ENCODE peak calls at places on chromosomes 1 and 21, in six cellular contexts. One of them, this sample, is unnamed.

GRCh38 chr1:180594723-180595122 is 36.0 kb downstream of the OVAAL start:
- DNase-seq in HepG2: no peak
- DNase-seq in esophagus muscularis mucosa: no peak
- DNase-seq in HCT116: no peak
- DNase-seq in breast epithelium: no peak
- DNase-seq in transverse colon: no peak
- DNase-seq in this sample: no peak

GRCh38 chr1:151457911-151458882 is 1.1 kb downstream of the POGZ start:
- DNase-seq in breast epithelium: peak; percentile 55
- DNase-seq in HepG2: peak; percentile 58
- DNase-seq in esophagus muscularis mucosa: peak; percentile 89
- DNase-seq in HCT116: peak; percentile 61
- DNase-seq in transverse colon: peak; percentile 66
- DNase-seq in this sample: peak; percentile 92

GRCh38 chr1:46244656-46245371 is 2.7 kb upstream of the RAD54L start:
- DNase-seq in HCT116: no peak
- DNase-seq in transverse colon: no peak
- DNase-seq in esophagus muscularis mucosa: no peak
- DNase-seq in breast epithelium: no peak
- DNase-seq in HepG2: no peak
- DNase-seq in this sample: no peak

GRCh38 chr21:14688412-14688811 is 142.3 kb upstream of the SAMSN1 start:
- DNase-seq in breast epithelium: no peak
- DNase-seq in transverse colon: no peak
- DNase-seq in HCT116: no peak
- DNase-seq in HepG2: no peak
- DNase-seq in esophagus muscularis mucosa: no peak
- DNase-seq in this sample: no peak

GRCh38 chr1:36108314-36108713 is 16.7 kb downstream of the COL8A2 start:
- DNase-seq in esophagus muscularis mucosa: no peak
- DNase-seq in HepG2: no peak
- DNase-seq in HCT116: no peak
- DNase-seq in transverse colon: no peak
- DNase-seq in breast epithelium: no peak
- DNase-seq in this sample: no peak

GRCh38 chr1:239841635-239842034 is 250.0 kb upstream of the FMN2 start:
- DNase-seq in esophagus muscularis mucosa: no peak
- DNase-seq in HCT116: no peak
- DNase-seq in transverse colon: no peak
- DNase-seq in breast epithelium: no peak
- DNase-seq in HepG2: no peak
- DNase-seq in this sample: no peak

GRCh38 chr1:156245451-156246232 is 2.2 kb downstream of the PAQR6 start:
- DNase-seq in esophagus muscularis mucosa: no peak
- DNase-seq in HCT116: no peak
- DNase-seq in breast epithelium: no peak
- DNase-seq in transverse colon: peak; percentile 33
- DNase-seq in HepG2: no peak
- DNase-seq in this sample: peak; percentile 84

GRCh38 chr1:206606867-206607266 is 5.4 kb downstream of the EIF2D start:
- DNase-seq in breast epithelium: no peak
- DNase-seq in transverse colon: no peak
- DNase-seq in esophagus muscularis mucosa: no peak
- DNase-seq in HCT116: peak; percentile 36
- DNase-seq in HepG2: peak; percentile 56
- DNase-seq in this sample: no peak

GRCh38 chr1:15522551-15522950 is 1.5 kb downstream of the CASP9 start:
- DNase-seq in HCT116: no peak
- DNase-seq in HepG2: no peak
- DNase-seq in transverse colon: no peak
- DNase-seq in breast epithelium: no peak
- DNase-seq in esophagus muscularis mucosa: no peak
- DNase-seq in this sample: no peak

GRCh38 chr1:46166521-46167462 is 8.1 kb upstream of the TSPAN1 start:
- DNase-seq in esophagus muscularis mucosa: no peak
- DNase-seq in HepG2: no peak
- DNase-seq in HCT116: no peak
- DNase-seq in transverse colon: no peak
- DNase-seq in breast epithelium: no peak
- DNase-seq in this sample: peak; percentile 88

GRCh38 chr1:68232354-68233148 is at the start of gene WLS:
- DNase-seq in HepG2: no peak
- DNase-seq in breast epithelium: peak; percentile 74
- DNase-seq in HCT116: peak; percentile 38
- DNase-seq in esophagus muscularis mucosa: peak; percentile 93
- DNase-seq in transverse colon: peak; percentile 81
- DNase-seq in this sample: peak; percentile 87

GRCh38 chr1:223256034-223256433 is 107.9 kb downstream of the SUSD4 start:
- DNase-seq in esophagus muscularis mucosa: peak; percentile 84
- DNase-seq in breast epithelium: no peak
- DNase-seq in HepG2: no peak
- DNase-seq in transverse colon: no peak
- DNase-seq in HCT116: no peak
- DNase-seq in this sample: no peak

GRCh38 chr1:111735321-111735720 is 3.9 kb downstream of the INKA2 start:
- DNase-seq in HepG2: no peak
- DNase-seq in breast epithelium: no peak
- DNase-seq in HCT116: no peak
- DNase-seq in transverse colon: no peak
- DNase-seq in esophagus muscularis mucosa: no peak
- DNase-seq in this sample: no peak
- TF ChIP-seq POLR2AphosphoS5 in HepG2: no peak
- TF ChIP-seq POLR2AphosphoS5 in breast epithelium: no peak
- TF ChIP-seq POLR2AphosphoS5 in HCT116: no peak
- TF ChIP-seq POLR2AphosphoS5 in transverse colon: no peak
- TF ChIP-seq POLR2AphosphoS5 in esophagus muscularis mucosa: no peak
- TF ChIP-seq POLR2AphosphoS5 in this sample: no peak

DNA sequence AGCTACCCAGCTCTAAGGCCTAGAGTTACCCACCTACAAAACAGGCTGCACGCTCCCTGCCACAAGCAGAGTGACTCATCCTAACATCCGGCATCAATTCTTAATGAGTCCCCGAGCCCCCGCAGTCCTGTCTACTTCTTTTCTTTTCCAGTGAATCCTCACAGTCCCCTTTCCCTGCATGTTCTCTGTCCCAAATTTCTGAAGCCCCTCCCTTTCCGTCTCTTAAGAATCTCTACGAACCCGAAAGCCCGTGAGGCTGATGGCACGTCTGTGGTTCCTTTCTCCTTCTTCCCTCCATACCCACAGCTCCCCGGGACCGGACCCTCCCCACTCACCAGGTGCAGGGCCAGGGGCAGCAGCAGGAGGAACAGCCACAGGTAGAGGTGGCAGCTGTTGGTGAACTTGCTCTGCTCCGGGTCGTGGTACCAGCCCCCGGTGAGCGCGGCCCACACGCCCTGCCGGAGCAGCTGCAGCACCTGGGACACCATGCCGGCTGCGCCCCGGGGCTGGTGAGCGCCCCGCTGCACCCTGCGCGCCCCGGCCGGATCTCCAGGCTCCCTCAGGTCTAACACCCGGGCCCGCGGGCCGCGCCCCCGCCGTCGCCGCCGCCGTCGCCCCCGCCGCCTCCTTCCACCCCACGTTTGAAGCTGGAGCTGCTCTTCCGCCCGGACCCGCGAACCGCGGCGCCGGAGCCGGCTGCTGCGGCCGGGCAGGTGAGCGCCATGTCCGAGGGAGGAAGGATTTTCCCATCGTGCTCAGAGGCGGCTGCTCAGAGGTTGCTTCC is at the start of gene PCNX2:
- DNase-seq in HCT116: peak; percentile 33
- DNase-seq in esophagus muscularis mucosa: no peak
- DNase-seq in transverse colon: peak; percentile 65
- DNase-seq in breast epithelium: no peak
- DNase-seq in HepG2: no peak
- DNase-seq in this sample: peak; percentile 88
- TF ChIP-seq POLR2A in HCT116: peak; percentile 54
- TF ChIP-seq POLR2A in esophagus muscularis mucosa: no peak
- TF ChIP-seq POLR2A in transverse colon: no peak
- TF ChIP-seq POLR2A in breast epithelium: no peak
- TF ChIP-seq POLR2A in HepG2: no peak
- TF ChIP-seq POLR2A in this sample: no peak

GRCh38 chr21:41664881-41665765 is 101.7 kb downstream of the RIPK4 start:
- DNase-seq in esophagus muscularis mucosa: no peak
- DNase-seq in HCT116: no peak
- DNase-seq in transverse colon: no peak
- DNase-seq in HepG2: no peak
- DNase-seq in breast epithelium: no peak
- DNase-seq in this sample: peak; percentile 62
- H3K27ac ChIP-seq in esophagus muscularis mucosa: no peak overlapping the region
- H3K27ac ChIP-seq in HCT116: no peak overlapping the region
- H3K27ac ChIP-seq in transverse colon: no peak overlapping the region
- H3K27ac ChIP-seq in HepG2: no peak overlapping the region
- H3K27ac ChIP-seq in breast epithelium: no peak overlapping the region
- H3K27ac ChIP-seq in this sample: no peak overlapping the region

DNA sequence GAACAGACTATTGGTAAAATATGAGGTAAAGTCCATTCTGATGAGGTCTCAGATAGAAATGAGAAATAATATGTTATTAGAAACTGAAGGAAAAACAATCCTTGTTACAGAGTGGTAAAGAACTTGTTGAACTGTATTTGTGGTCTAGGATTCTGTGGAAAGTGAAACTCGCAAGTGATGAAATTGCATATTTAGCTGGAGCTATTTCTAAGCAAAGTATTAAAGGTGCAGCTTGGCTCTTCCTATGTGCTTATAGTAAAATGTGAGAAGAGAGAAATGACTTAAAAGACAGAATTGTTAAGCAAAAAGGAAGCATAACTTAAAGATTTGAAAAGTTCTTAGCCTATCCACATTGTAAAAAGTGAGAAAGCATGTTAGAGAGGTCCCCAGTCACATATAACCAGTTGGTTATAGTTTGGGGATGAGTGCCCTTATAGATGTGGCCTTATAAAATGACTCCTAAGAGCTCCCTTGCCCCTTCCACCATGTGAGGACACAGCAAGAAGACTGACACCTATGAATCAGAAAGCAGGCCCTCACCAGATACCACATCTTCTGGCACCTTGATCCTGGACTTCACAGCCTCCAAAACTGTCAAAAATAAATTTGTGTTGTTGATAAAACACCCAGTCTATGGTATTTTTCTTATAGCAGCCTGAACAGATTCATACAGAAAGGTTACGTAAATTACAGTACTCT is 24.8 kb downstream of the PHTF1 start:
- DNase-seq in esophagus muscularis mucosa: no peak
- DNase-seq in HepG2: no peak
- DNase-seq in HCT116: no peak
- DNase-seq in transverse colon: no peak
- DNase-seq in breast epithelium: no peak
- DNase-seq in this sample: no peak
- TF ChIP-seq POLR2AphosphoS5 in esophagus muscularis mucosa: no peak
- TF ChIP-seq POLR2AphosphoS5 in HepG2: no peak
- TF ChIP-seq POLR2AphosphoS5 in HCT116: no peak
- TF ChIP-seq POLR2AphosphoS5 in transverse colon: no peak
- TF ChIP-seq POLR2AphosphoS5 in breast epithelium: no peak
- TF ChIP-seq POLR2AphosphoS5 in this sample: no peak

DNA sequence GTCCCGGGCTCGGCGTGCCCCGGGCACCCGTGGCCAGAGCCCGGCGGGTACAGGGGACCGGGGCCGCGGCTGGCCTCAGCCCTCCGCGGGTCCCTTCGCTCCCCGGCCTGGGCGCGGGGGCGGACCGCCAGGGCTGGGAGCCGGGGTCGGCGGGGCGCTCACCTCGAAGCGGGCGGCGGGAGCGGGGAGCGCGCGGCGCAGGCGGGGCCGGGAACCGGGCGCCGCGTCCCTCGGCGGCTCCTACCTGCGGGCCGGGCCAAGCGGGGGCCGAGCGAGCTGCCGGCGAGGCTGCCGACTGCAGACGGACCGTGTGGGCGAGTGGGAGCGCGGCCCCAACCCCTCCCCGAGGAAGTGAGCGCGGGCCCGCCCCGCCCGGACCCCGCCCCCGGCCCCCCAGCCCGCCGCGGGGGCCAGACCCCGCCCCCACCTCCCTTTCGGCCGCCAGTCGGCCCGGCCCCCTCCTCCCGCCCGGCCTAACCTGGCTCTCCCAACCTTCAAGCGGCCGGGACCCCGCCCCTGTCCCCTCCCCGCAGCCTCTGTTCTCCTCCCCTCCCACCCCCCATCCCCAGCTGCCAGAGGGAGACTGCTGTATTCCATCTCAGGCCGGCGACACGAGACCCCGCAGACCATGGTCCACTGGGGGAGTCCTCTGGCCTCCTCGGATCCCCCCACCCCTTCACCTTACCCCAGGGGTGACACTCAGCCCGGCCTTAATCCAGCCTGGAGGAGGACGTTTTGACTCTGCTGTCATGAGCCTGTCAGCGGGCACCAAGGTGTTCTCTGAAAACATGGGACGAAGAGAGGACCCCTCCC is at the start of gene FHL3:
- DNase-seq in HepG2: peak; percentile 51
- DNase-seq in HCT116: no peak
- DNase-seq in esophagus muscularis mucosa: no peak
- DNase-seq in breast epithelium: peak; percentile 56
- DNase-seq in transverse colon: peak; percentile 66
- DNase-seq in this sample: peak; percentile 87
- TF ChIP-seq POLR2A in HepG2: no peak
- TF ChIP-seq POLR2A in HCT116: peak; percentile 41
- TF ChIP-seq POLR2A in esophagus muscularis mucosa: no peak
- TF ChIP-seq POLR2A in breast epithelium: no peak
- TF ChIP-seq POLR2A in transverse colon: no peak
- TF ChIP-seq POLR2A in this sample: no peak

DNA sequence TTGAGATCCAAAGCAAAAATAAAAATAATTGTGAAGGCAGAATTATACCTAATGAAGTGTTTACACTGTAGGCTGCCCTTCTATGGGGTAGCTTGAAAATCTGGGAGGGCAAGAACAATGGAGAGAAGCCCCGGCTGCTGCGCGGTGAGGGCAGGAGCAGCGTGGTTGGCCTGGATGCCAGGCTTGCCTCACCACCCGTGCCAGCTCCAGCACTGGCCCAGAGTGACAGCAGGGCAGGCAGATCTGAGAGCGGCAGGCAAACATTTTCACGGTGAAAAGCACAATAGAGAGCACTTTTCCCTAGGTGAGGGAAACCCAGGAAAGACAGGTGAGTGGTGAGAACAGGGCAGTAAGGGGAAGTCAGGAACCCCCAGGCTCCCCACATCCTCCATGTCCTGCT is 1.4 kb downstream of the PROK1 start:
- DNase-seq in esophagus muscularis mucosa: no peak
- DNase-seq in breast epithelium: no peak
- DNase-seq in transverse colon: no peak
- DNase-seq in HCT116: no peak
- DNase-seq in HepG2: no peak
- DNase-seq in this sample: no peak
- H3K27ac ChIP-seq in esophagus muscularis mucosa: no peak overlapping the region
- H3K27ac ChIP-seq in breast epithelium: no peak overlapping the region
- H3K27ac ChIP-seq in transverse colon: no peak overlapping the region
- H3K27ac ChIP-seq in HCT116: no peak overlapping the region
- H3K27ac ChIP-seq in HepG2: no peak overlapping the region
- H3K27ac ChIP-seq in this sample: no peak overlapping the region

DNA sequence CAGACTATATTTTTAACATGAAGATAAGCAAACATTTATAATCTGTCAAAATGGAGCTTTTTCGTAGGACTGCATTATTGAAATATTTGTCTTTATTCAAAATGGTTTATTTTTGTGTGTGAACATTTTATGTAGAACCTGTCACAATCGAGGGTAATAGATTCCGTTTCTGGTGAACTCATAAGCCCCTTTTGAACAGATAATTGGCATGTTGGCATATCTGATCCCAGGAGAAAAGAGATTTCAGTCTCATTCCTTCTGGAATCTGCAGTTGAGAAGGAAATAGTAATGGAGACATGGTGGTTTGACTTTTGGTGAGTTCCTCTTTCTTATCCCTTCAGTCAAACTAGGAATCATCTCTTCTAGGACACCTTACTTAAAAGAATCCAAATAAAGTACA is 427.9 kb upstream of the B3GALT2 start:
- DNase-seq in breast epithelium: no peak
- DNase-seq in HCT116: no peak
- DNase-seq in HepG2: no peak
- DNase-seq in esophagus muscularis mucosa: no peak
- DNase-seq in transverse colon: no peak
- DNase-seq in this sample: no peak
- TF ChIP-seq POLR2AphosphoS5 in breast epithelium: no peak
- TF ChIP-seq POLR2AphosphoS5 in HCT116: no peak
- TF ChIP-seq POLR2AphosphoS5 in HepG2: no peak
- TF ChIP-seq POLR2AphosphoS5 in esophagus muscularis mucosa: no peak
- TF ChIP-seq POLR2AphosphoS5 in transverse colon: no peak
- TF ChIP-seq POLR2AphosphoS5 in this sample: no peak

This sample was measured in spleen.